ENCODE peak calls at places on chromosomes 1 and 21, in seven cellular contexts. Z is CD8-positive, alpha-beta memory T cell; M is KG1; U is A549; L is CD4-positive, CD25-positive, alpha-beta regulatory T cell; J is gastrocnemius medialis; H is neural crest cell. G is an unnamed sample.

GRCh38 chr1:25246600-25247023 is 642 bp downstream of the RSRP1 start:
- DNase-seq in H (no peak), J (no peak), Z (no peak), M (no peak), L (no peak), U (no peak), G (no peak)

GRCh38 chr1:65924471-65924870 is 131.8 kb downstream of the PDE4B start:
- DNase-seq in J (no peak), L (no peak), H (no peak), M (no peak), U (no peak), Z (no peak), G (no peak)

GRCh38 chr1:170397061-170397460 is 134.9 kb upstream of the GORAB start:
- DNase-seq in M (no peak), H (no peak), Z (no peak), U (no peak), J (no peak), L (no peak), G (no peak)

GRCh38 chr21:44817914-44818635 is at the start of gene SUMO3:
- DNase-seq in U (peak), M (peak), J (peak), H (peak), Z (peak), L (peak), G (peak)

GRCh38 chr21:44800103-44800502 is 1.5 kb downstream of the UBE2G2 start:
- DNase-seq in Z (no peak), U (no peak), L (no peak), H (no peak), J (no peak), M (no peak), G (peak)

GRCh38 chr21:15730484-15731242 is 881 bp downstream of the USP25 start:
- DNase-seq in J (no peak), H (no peak), L (no peak), U (no peak), Z (no peak), M (no peak), G (no peak)

GRCh38 chr1:8718878-8719361 is 98.5 kb downstream of the RERE start:
- DNase-seq in Z (no peak), H (no peak), U (no peak), M (no peak), J (no peak), L (no peak), G (no peak)

GRCh38 chr1:198359024-198359653 is 181.3 kb downstream of the ATP6V1G3 start:
- DNase-seq in M (no peak), Z (no peak), J (no peak), H (no peak), U (no peak), L (no peak), G (peak)

GRCh38 chr1:9438431-9439073 is 100.7 kb upstream of the SLC25A33 start:
- DNase-seq in L (no peak), U (peak), M (no peak), Z (no peak), H (no peak), J (peak), G (peak)

GRCh38 chr1:201362906-201363305 is 14.6 kb downstream of the TNNT2 start:
- DNase-seq in Z (no peak), L (no peak), J (no peak), H (no peak), M (no peak), U (no peak), G (no peak)